ENCODE peak calls at places on chromosomes 7 and 10, in seven cellular contexts. V, O, J, P, H, M and X are unnamed samples.
A peak's percentile ranks its signal among the peaks of the same experiment; 100 is the strongest.

GRCh38 chr7:24051651-24052050 is 232.3 kb upstream of the NPY start:
- DNase-seq in V (no peak), O (no peak), J (no peak), P (no peak), H (no peak), M (no peak), X (no peak)

GRCh38 chr10:79344502-79345195 is 2.6 kb upstream of the PPIF start:
- DNase-seq in V (no peak), O (peak; percentile 12), J (no peak), P (no peak), H (no peak), M (peak; percentile 47), X (no peak)

GRCh38 chr10:36269222-36269621 is 627.1 kb upstream of the FZD8 start:
- DNase-seq in V (no peak), O (no peak), J (no peak), P (no peak), H (no peak), M (no peak), X (no peak)

GRCh38 chr7:151181011-151181431 is 6.0 kb downstream of the ASB10 start:
- DNase-seq in V (no peak), O (no peak), J (no peak), P (no peak), H (no peak), M (no peak), X (no peak)

GRCh38 chr7:94244760-94245159 is 149.9 kb upstream of the COL1A2 start:
- DNase-seq in V (no peak), O (no peak), J (no peak), P (no peak), H (no peak), M (no peak), X (no peak)

GRCh38 chr10:17214991-17215781 is 12.9 kb upstream of the VIM start:
- DNase-seq in V (peak; percentile 75), O (no peak), J (peak; percentile 100), P (peak; percentile 98), H (peak; percentile 98), M (no peak), X (peak; percentile 91)

GRCh38 chr10:47042199-47042473 is 130.9 kb downstream of the PTPN20 start:
- DNase-seq in V (no peak), O (no peak), J (no peak), P (no peak), H (no peak), M (no peak), X (no peak)

GRCh38 chr7:16044620-16045019 is 358.1 kb upstream of the MEOX2 start:
- DNase-seq in V (no peak), O (no peak), J (no peak), P (no peak), H (no peak), M (no peak), X (no peak)

GRCh38 chr10:22053048-22053447 is 49.5 kb upstream of the DNAJC1 start:
- DNase-seq in V (no peak), O (no peak), J (no peak), P (no peak), H (no peak), M (no peak), X (no peak)

GRCh38 chr7:158431941-158432347 is 155.7 kb downstream of the PTPRN2 start:
- DNase-seq in V (peak; percentile 98), O (no peak), J (no peak), P (peak; percentile 10), H (peak; percentile 93), M (peak; percentile 71), X (peak; percentile 99)

GRCh38 chr10:123798856-123799255 is 92.8 kb downstream of the CPXM2 start:
- DNase-seq in V (no peak), O (no peak), J (no peak), P (no peak), H (no peak), M (no peak), X (no peak)

GRCh38 chr10:1652151-1652550 is 85.2 kb downstream of the ADARB2 start:
- DNase-seq in V (no peak), O (no peak), J (no peak), P (no peak), H (no peak), M (no peak), X (no peak)

GRCh38 chr10:1534820-1535219 is 202.5 kb downstream of the ADARB2 start:
- DNase-seq in V (no peak), O (no peak), J (no peak), P (no peak), H (no peak), M (no peak), X (no peak)

GRCh38 chr10:73585223-73585784 is 5.8 kb downstream of the USP54 start:
- DNase-seq in V (no peak), O (no peak), J (no peak), P (no peak), H (no peak), M (no peak), X (peak; percentile 32)

GRCh38 chr7:115133248-115133647 is 211.4 kb downstream of the MDFIC start:
- DNase-seq in V (no peak), O (no peak), J (no peak), P (no peak), H (no peak), M (no peak), X (no peak)

GRCh38 chr7:98348726-98349474 is 52.0 kb downstream of the BAIAP2L1 start:
- DNase-seq in V (peak; percentile 62), O (no peak), J (no peak), P (no peak), H (no peak), M (no peak), X (no peak)

GRCh38 chr7:66167773-66168367 is 37.3 kb upstream of the TPST1 start:
- DNase-seq in V (peak; percentile 65), O (no peak), J (no peak), P (peak; percentile 97), H (peak; percentile 84), M (no peak), X (peak; percentile 78)

GRCh38 chr7:29014725-29015124 is 56.6 kb upstream of the TRIL start:
- DNase-seq in V (no peak), O (no peak), J (no peak), P (no peak), H (no peak), M (no peak), X (no peak)

GRCh38 chr10:88165849-88166271 is 302.4 kb downstream of the PTEN start:
- DNase-seq in V (no peak), O (no peak), J (peak; percentile 87), P (peak; percentile 63), H (peak; percentile 40), M (no peak), X (no peak)

GRCh38 chr10:36779238-36779846 is 346.1 kb upstream of the ANKRD30A start:
- DNase-seq in V (peak; percentile 70), O (peak; percentile 26), J (peak; percentile 10), P (peak; percentile 92), H (peak; percentile 84), M (peak; percentile 69), X (peak; percentile 65)

GRCh38 chr7:2151801-2152612 is 80.7 kb downstream of the MAD1L1 start:
- DNase-seq in V (no peak), O (no peak), J (no peak), P (no peak), H (no peak), M (no peak), X (no peak)

GRCh38 chr10:29860159-29860558 is 199.2 kb downstream of the JCAD start:
- DNase-seq in V (no peak), O (no peak), J (peak; percentile 53), P (no peak), H (peak; percentile 19), M (no peak), X (peak; percentile 25)

GRCh38 chr10:20418286-20418685 is 478.8 kb downstream of the NEBL start:
- DNase-seq in V (no peak), O (no peak), J (no peak), P (no peak), H (no peak), M (no peak), X (no peak)

GRCh38 chr10:11906714-11907113 is 83.6 kb downstream of the PROSER2 start:
- DNase-seq in V (no peak), O (no peak), J (no peak), P (no peak), H (no peak), M (no peak), X (no peak)

GRCh38 chr7:29120955-29121354 is 25.4 kb downstream of the CPVL start:
- DNase-seq in V (no peak), O (no peak), J (no peak), P (no peak), H (no peak), M (no peak), X (no peak)

GRCh38 chr10:49158399-49158798 is 24.6 kb upstream of the FAM170B start:
- DNase-seq in V (no peak), O (no peak), J (no peak), P (no peak), H (no peak), M (no peak), X (no peak)

GRCh38 chr7:46539892-46540483 is 618.9 kb upstream of the IGFBP3 start:
- DNase-seq in V (no peak), O (no peak), J (no peak), P (no peak), H (no peak), M (no peak), X (no peak)

GRCh38 chr10:62049815-62050626 is 148.5 kb downstream of the ARID5B start:
- DNase-seq in V (no peak), O (no peak), J (no peak), P (peak; percentile 46), H (peak; percentile 47), M (no peak), X (no peak)

GRCh38 chr7:130445008-130445407 is 4.2 kb upstream of the CEP41 start:
- DNase-seq in V (peak; percentile 14), O (no peak), J (no peak), P (no peak), H (no peak), M (no peak), X (no peak)

GRCh38 chr10:113202011-113202410 is 252.0 kb downstream of the TCF7L2 start:
- DNase-seq in V (no peak), O (no peak), J (no peak), P (no peak), H (no peak), M (no peak), X (no peak)
- H3K4me3 ChIP-seq in V (no peak overlapping the region), O (no peak overlapping the region), J (no peak overlapping the region), P (no peak overlapping the region), H (no peak overlapping the region), M (no peak overlapping the region), X (no peak overlapping the region)

GRCh38 chr10:122216047-122216446 is 55.0 kb upstream of the BTBD16 start:
- DNase-seq in V (no peak), O (no peak), J (no peak), P (no peak), H (no peak), M (no peak), X (no peak)
- TF ChIP-seq CTCF in V (no peak), O (no peak), J (no peak), P (no peak), H (no peak), M (no peak), X (no peak)

GRCh38 chr10:99994801-99995200 is 14.9 kb downstream of the DNMBP start:
- DNase-seq in V (no peak), O (no peak), J (no peak), P (no peak), H (no peak), M (no peak), X (no peak)
- H3K4me3 ChIP-seq in V (no peak overlapping the region), O (no peak overlapping the region), J (no peak overlapping the region), P (no peak overlapping the region), H (no peak overlapping the region), M (no peak overlapping the region), X (no peak overlapping the region)

DNA sequence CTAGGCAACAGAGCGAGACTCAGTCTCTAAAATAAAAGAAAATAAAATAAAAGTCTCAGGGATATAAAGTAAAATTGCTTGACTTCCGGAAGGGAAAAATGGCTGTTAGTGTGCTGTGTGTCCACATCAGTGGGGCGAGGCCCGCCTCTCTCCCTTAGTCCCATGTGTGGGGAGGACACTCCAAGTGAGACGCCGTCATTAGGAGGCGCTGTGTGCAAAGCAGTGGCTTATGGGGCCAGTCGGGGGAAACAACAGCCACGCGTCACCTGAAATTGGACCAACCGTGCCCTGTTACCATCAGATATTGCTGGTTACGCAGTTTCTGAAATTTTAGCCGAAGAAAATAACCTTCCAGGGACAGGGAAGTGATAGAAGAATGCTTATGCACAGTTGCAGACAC is 15.8 kb downstream of the SFXN4 start:
- DNase-seq in V (peak; percentile 34), O (no peak), J (no peak), P (no peak), H (no peak), M (no peak), X (no peak)
- TF ChIP-seq CTCF in V (no peak), O (no peak), J (peak; percentile 29), P (no peak), H (peak; percentile 10), M (no peak), X (peak; percentile 42)